ENCODE peak calls at places on chromosomes 13 and 19, in five cellular contexts. O, V, K, N and L are unnamed samples. For H3K4me1, the result is how much of the 10 kb centered on the place peaks cover.

GRCh38 chr13:27523345-27524073 is 73.1 kb upstream of the MTIF3 start:
- DNase-seq in O (no peak), V (no peak), K (no peak), N (no peak), L (no peak)

GRCh38 chr19:22622901-22623840 is 11.0 kb upstream of the ZNF492 start:
- DNase-seq in O (no peak), V (no peak), K (peak), N (no peak), L (peak)

GRCh38 chr19:39001016-39001415 is 25.5 kb upstream of the FBXO17 start:
- DNase-seq in O (no peak), V (no peak), K (no peak), N (no peak), L (no peak)

GRCh38 chr19:6271251-6271650 is 8.5 kb downstream of the MLLT1 start:
- DNase-seq in O (no peak), V (no peak), K (no peak), N (no peak), L (no peak)

GRCh38 chr13:112887151-112887550 is 81.9 kb upstream of the MCF2L start:
- DNase-seq in O (no peak), V (no peak), K (no peak), N (no peak), L (no peak)

GRCh38 chr19:4012975-4013634 is 5.6 kb downstream of the PIAS4 start:
- DNase-seq in O (no peak), V (no peak), K (no peak), N (no peak), L (no peak)

GRCh38 chr19:58361900-58362271 is 665 bp downstream of the ZNF497 start:
- DNase-seq in O (no peak), V (peak), K (no peak), N (peak), L (peak)

GRCh38 chr19:48511800-48512503 is at the start of gene LMTK3:
- DNase-seq in O (no peak), V (peak), K (no peak), N (no peak), L (peak)

GRCh38 chr13:36282818-36283432 is 14.7 kb downstream of the CCDC169 start:
- DNase-seq in O (no peak), V (peak), K (no peak), N (peak), L (no peak)

GRCh38 chr19:16596399-16596798 is 24.2 kb upstream of the SLC35E1 start:
- DNase-seq in O (no peak), V (no peak), K (no peak), N (no peak), L (no peak)
- H3K4me1 ChIP-seq in O (under half), V (under half), K (under half), N (under half), L (under half)

GRCh38 chr13:72808917-72809500 is 27.1 kb downstream of the PIBF1 start:
- DNase-seq in O (no peak), V (no peak), K (no peak), N (no peak), L (no peak)
- TF ChIP-seq CTCF in O (peak), V (peak), K (peak), N (peak), L (no peak)

DNA sequence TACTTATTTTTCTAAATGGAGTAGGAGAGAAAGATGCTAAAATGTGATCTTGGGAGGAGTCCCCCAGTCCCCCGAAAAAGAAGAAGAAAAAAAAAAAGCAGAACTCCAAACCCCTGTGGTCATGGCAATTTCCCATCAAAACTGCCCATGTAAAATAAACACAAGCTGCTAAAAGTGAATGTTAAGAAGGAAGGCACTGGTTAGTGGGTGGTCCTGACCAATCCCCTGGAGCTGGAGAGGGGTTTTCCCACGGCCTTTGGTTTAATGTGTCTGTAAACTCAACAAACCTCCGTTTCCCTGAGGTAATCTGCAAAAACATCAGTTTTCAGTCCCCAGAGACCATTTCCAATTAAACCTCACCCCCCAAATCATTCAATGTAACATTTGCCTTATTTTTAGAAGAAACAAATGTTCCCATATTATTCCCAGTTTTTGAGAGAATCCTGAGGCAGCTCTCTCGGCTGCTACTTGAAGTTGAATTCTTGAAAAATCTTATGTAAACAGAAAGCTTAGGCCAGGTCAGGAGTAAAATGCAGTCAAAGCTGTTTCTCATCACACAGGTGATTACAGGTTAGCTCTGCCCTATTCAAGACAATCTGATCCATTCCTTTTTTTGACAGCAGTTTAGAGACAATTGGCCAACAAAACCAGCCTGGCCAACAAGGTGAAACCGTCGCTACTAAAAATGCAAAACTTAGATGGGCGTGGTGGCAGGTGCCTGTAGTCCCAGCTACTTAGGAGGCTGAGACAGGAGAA is 17.0 kb downstream of the RAB3D start:
- DNase-seq in O (no peak), V (no peak), K (no peak), N (no peak), L (no peak)
- H3K4me1 ChIP-seq in O (under half), V (under half), K (under half), N (under half), L (under half)

GRCh38 chr13:100230813-100231575 is 142.1 kb downstream of the PCCA start:
- DNase-seq in O (peak), V (no peak), K (no peak), N (no peak), L (no peak)
- TF ChIP-seq CTCF in O (no peak), V (no peak), K (no peak), N (no peak), L (no peak)

GRCh38 chr19:35212241-35212640 is 16.3 kb downstream of the FAM187B start:
- DNase-seq in O (no peak), V (no peak), K (no peak), N (no peak), L (no peak)
- H3K4me1 ChIP-seq in O (under half), V (under half), K (under half), N (half or more), L (under half)